ENCODE peak calls at places on chromosome 10, in ten cellular contexts. W, H, Y, M, U, J, Z, K, T and I are unnamed samples. For H3K27me3, the result is how much of the 10 kb centered on the place peaks cover.

GRCh38 chr10:43119416-43120115 is 18.7 kb upstream of the CSGALNACT2 start:
- DNase-seq in M (no peak), W (no peak), J (peak), H (no peak), U (no peak), Y (no peak), K (no peak), Z (no peak), T (no peak), I (no peak)

GRCh38 chr10:86955501-86956194 is 1.8 kb downstream of the MMRN2 start:
- DNase-seq in U (peak), J (no peak), W (no peak), Z (no peak), T (no peak), Y (no peak), K (no peak), H (no peak), M (no peak), I (no peak)

GRCh38 chr10:73251683-73252444 is 580 bp downstream of the MRPS16 start:
- DNase-seq in J (no peak), H (no peak), W (no peak), Z (no peak), T (no peak), K (no peak), M (no peak), Y (peak), U (no peak), I (no peak)

GRCh38 chr10:98917828-98918227 is 317.8 kb downstream of the HPSE2 start:
- DNase-seq in M (no peak), U (no peak), H (no peak), T (no peak), W (no peak), Y (no peak), K (no peak), Z (no peak), J (no peak), I (no peak)

GRCh38 chr10:31157125-31157983 is 125.7 kb upstream of the ZNF438 start:
- DNase-seq in Z (peak), Y (peak), U (peak), T (no peak), M (peak), W (no peak), J (peak), K (peak), H (no peak), I (peak)

GRCh38 chr10:17162828-17163227 is 33.2 kb upstream of the CUBN start:
- DNase-seq in W (no peak), T (no peak), Y (no peak), K (no peak), U (no peak), M (no peak), Z (no peak), H (no peak), J (no peak), I (no peak)

GRCh38 chr10:129865413-129865812 is 98.7 kb downstream of the EBF3 start:
- DNase-seq in Y (peak), U (no peak), Z (no peak), K (no peak), J (no peak), W (no peak), H (no peak), M (no peak), T (no peak), I (no peak)

GRCh38 chr10:35432781-35433338 is 96.6 kb downstream of the CCNY start:
- DNase-seq in M (no peak), U (no peak), J (no peak), K (no peak), T (no peak), Z (no peak), W (no peak), H (no peak), Y (no peak), I (no peak)

GRCh38 chr10:123017421-123018165 is 8.8 kb downstream of the ACADSB start:
- DNase-seq in M (no peak), U (no peak), H (peak), K (peak), J (no peak), Y (no peak), T (no peak), Z (no peak), W (no peak), I (no peak)

GRCh38 chr10:76051007-76051936 is 619.8 kb downstream of the LRMDA start:
- DNase-seq in K (no peak), U (no peak), Z (no peak), Y (no peak), M (no peak), H (no peak), J (no peak), W (no peak), T (peak), I (no peak)

GRCh38 chr10:71076473-71077142 is 135.8 kb upstream of the UNC5B start:
- DNase-seq in K (no peak), T (no peak), J (no peak), Z (peak), H (no peak), U (no peak), W (no peak), M (no peak), Y (no peak), I (no peak)

GRCh38 chr10:82282782-82283456 is 407.9 kb downstream of the NRG3 start:
- DNase-seq in H (no peak), T (no peak), J (no peak), M (no peak), K (no peak), Z (no peak), U (no peak), W (no peak), Y (no peak), I (no peak)

GRCh38 chr10:99676435-99676834 is 17.1 kb downstream of the ENTPD7 start:
- DNase-seq in H (no peak), Y (no peak), Z (no peak), M (no peak), W (no peak), T (no peak), U (no peak), K (no peak), J (no peak), I (peak)

GRCh38 chr10:132537713-132538020 is at the start of gene INPP5A:
- DNase-seq in Z (no peak), W (no peak), K (no peak), T (no peak), M (no peak), J (no peak), U (no peak), Y (no peak), H (no peak), I (no peak)
- TF ChIP-seq POLR2A in Z (peak), W (peak), K (peak), T (no peak), M (peak), J (peak), U (peak), Y (no peak), H (no peak), I (peak)

DNA sequence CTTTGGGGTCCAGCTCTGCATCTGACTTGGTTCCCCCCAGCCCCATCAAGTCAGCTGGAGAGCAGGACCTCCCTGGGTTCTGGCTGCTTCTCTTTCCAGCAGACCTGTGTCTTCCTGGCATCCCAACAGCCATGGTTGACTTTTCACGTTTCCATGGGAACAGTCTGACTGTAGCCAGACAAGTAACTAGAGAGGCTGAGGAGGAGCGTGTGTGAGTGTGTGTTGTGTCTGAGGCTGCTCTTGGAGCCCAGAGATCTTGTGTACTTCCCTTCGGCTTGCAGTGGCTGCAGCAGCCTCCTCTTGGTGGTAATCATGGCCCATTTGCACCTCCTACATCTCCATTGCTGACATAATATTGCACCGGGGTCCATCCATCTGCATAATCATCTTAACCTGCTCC is 332.0 kb downstream of the RPS24 start:
- DNase-seq in T (no peak), J (no peak), Z (no peak), W (no peak), M (no peak), U (no peak), K (no peak), Y (no peak), H (no peak), I (no peak)
- H3K27me3 ChIP-seq in T (under half), J (under half), Z (under half), W (under half), M (under half), U (under half), K (under half), Y (under half), H (under half), I (under half)

DNA sequence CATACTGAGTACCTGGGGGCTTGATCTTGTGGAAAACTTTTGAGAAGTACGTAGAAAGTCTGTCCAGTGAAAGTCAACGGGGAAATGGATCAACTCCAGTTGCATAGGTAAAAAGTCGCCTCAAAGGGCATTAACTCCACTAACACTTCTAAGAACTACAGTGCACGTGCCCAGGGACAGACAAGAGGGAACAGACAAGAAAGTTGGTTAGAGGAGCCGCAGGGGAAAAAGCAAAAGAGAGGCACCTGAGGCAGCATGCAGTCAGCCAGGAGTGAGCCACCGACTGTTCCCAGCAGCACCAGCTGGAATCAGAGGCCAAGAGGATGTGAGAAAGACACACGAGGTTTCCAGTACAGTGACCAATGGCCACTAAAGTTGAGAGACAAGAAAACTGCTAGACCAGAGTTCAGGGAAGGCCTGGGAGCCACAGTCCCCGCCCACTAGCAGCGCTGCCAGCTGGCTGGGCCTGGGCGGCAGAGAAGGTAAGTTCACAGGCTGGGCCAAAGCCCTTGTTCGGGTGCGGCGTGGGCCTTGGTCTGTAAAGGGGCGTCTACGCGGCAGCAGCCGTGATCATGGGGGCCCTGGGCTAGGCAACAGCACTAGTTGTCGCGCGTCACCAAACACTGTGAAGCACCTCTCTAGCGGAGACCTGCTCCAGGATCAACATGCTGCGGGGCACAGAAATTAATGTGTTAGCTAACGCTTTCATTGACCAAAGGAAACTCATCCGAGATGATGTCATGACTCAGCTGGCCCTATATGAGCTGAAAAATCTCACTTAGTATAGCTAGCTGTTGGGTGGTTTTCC is 14.0 kb downstream of the ITGB1 start:
- DNase-seq in T (no peak), Z (peak), H (no peak), W (no peak), U (no peak), M (no peak), K (no peak), Y (peak), J (no peak), I (peak)
- TF ChIP-seq POLR2A in T (no peak), Z (no peak), H (no peak), W (no peak), U (no peak), M (no peak), K (no peak), Y (no peak), J (no peak), I (no peak)

GRCh38 chr10:118458957-118459641 is 117.0 kb upstream of the FAM204A start:
- DNase-seq in Y (no peak), W (no peak), J (no peak), T (no peak), Z (no peak), U (no peak), K (peak), H (no peak), M (no peak), I (no peak)
- H3K27me3 ChIP-seq in Y (under half), W (under half), J (under half), T (under half), Z (under half), U (under half), K (under half), H (under half), M (under half), I (under half)